ENCODE peak calls at places on chromosomes 2 and 18, in eight cellular contexts. H is AG10803; Z is HepG2; L is head of caudate nucleus; B is A172; Y is activated effector memory CD4-positive, alpha-beta T cell treated with Interleukin-2 at 50 U/mL for 16 hours; F is HFF-Myc; E is NCI-H345. Q is an unnamed sample.

GRCh38 chr18:48408111-48408726 is 964 bp downstream of the ZBTB7C start:
- DNase-seq in H (no peak), Z (no peak), L (peak), B (no peak), Y (no peak), F (no peak), E (no peak), Q (peak)

GRCh38 chr2:118670868-118671267 is 176.6 kb downstream of the EN1 start:
- DNase-seq in H (peak), Z (no peak), L (no peak), B (no peak), Y (no peak), F (peak), E (no peak), Q (no peak)

GRCh38 chr2:160719116-160719515 is 225.5 kb upstream of the RBMS1 start:
- DNase-seq in H (peak), Z (no peak), L (no peak), B (peak), Y (no peak), F (no peak), E (no peak), Q (no peak)

GRCh38 chr2:2696341-2697132 is 365.5 kb upstream of the MYT1L start:
- DNase-seq in H (no peak), Z (no peak), L (no peak), B (no peak), Y (no peak), F (no peak), E (no peak), Q (no peak)

GRCh38 chr2:88590998-88591613 is 36.2 kb downstream of the EIF2AK3 start:
- DNase-seq in H (peak), Z (peak), L (no peak), B (peak), Y (no peak), F (peak), E (peak), Q (peak)

GRCh38 chr2:58146707-58147106 is 94.4 kb downstream of the FANCL start:
- DNase-seq in H (no peak), Z (no peak), L (no peak), B (peak), Y (no peak), F (no peak), E (no peak), Q (peak)

GRCh38 chr2:112938904-112939303 is 27.9 kb downstream of the IL37 start:
- DNase-seq in H (peak), Z (no peak), L (no peak), B (peak), Y (no peak), F (no peak), E (no peak), Q (no peak)

GRCh38 chr2:158661231-158661630 is 133.9 kb upstream of the DAPL1 start:
- DNase-seq in H (no peak), Z (no peak), L (no peak), B (no peak), Y (no peak), F (no peak), E (no peak), Q (no peak)

GRCh38 chr2:201448067-201448466 is 3.2 kb downstream of the TRAK2 start:
- DNase-seq in H (no peak), Z (no peak), L (no peak), B (no peak), Y (no peak), F (no peak), E (no peak), Q (no peak)

GRCh38 chr2:116804901-116805300 is 1009.6 kb upstream of the DDX18 start:
- DNase-seq in H (no peak), Z (no peak), L (no peak), B (no peak), Y (no peak), F (no peak), E (no peak), Q (no peak)

GRCh38 chr2:71686781-71687180 is 233.4 kb downstream of the DYSF start:
- DNase-seq in H (no peak), Z (no peak), L (no peak), B (no peak), Y (no peak), F (no peak), E (no peak), Q (no peak)

GRCh38 chr2:175837046-175837445 is 165.0 kb downstream of the LNPK start:
- DNase-seq in H (peak), Z (no peak), L (no peak), B (peak), Y (no peak), F (peak), E (no peak), Q (no peak)

GRCh38 chr2:207133862-207134519 is 31.8 kb downstream of the KLF7 start:
- DNase-seq in H (peak), Z (no peak), L (no peak), B (peak), Y (no peak), F (peak), E (no peak), Q (peak)

GRCh38 chr18:8800041-8800441 is 94.7 kb downstream of the MTCL1 start:
- DNase-seq in H (peak), Z (no peak), L (no peak), B (peak), Y (no peak), F (no peak), E (no peak), Q (no peak)

GRCh38 chr2:42809131-42809875 is 16.9 kb upstream of the HAAO start:
- DNase-seq in H (no peak), Z (no peak), L (no peak), B (no peak), Y (no peak), F (no peak), E (no peak), Q (peak)

Q was measured in NCI-H69.